ENCODE peak calls at places on chromosomes 4 and X, in nine cellular contexts. C is cardiac muscle cell, P is H9, Y is adrenal gland, W is SJSA1, Z is fibroblast of lung, A is IMR-90, L is ovary, V is transverse colon. D is an unnamed sample.

GRCh38 chr4:112073201-112073600 is 72.1 kb upstream of the FAM241A start:
- DNase-seq in C (no peak), P (no peak), Y (no peak), W (no peak), Z (no peak), A (no peak), L (no peak), V (no peak), D (no peak)

GRCh38 chr4:34194585-34194984 is 2049.7 kb downstream of the ARAP2 start:
- DNase-seq in C (no peak), P (no peak), Y (no peak), W (no peak), Z (no peak), A (no peak), L (no peak), V (no peak), D (no peak)

GRCh38 chr4:73221734-73222133 is 36.9 kb downstream of the ANKRD17 start:
- DNase-seq in C (no peak), P (no peak), Y (no peak), W (no peak), Z (no peak), A (no peak), L (no peak), V (no peak), D (no peak)

GRCh38 chrX:102858826-102859627 is 78.0 kb upstream of the RAB40AL start:
- DNase-seq in C (no peak), P (peak; percentile 37), Y (no peak), W (no peak), Z (no peak), A (no peak), L (no peak), V (no peak), D (no peak)

GRCh38 chrX:154396948-154397887 is 959 bp upstream of the RPL10 start:
- DNase-seq in C (peak; percentile 70), P (peak; percentile 63), Y (peak; percentile 77), W (peak; percentile 71), Z (peak; percentile 60), A (peak; percentile 46), L (peak; percentile 83), V (peak; percentile 83), D (peak; percentile 76)

GRCh38 chr4:152028131-152028530 is 267.3 kb upstream of the GATB start:
- DNase-seq in C (no peak), P (no peak), Y (no peak), W (no peak), Z (no peak), A (no peak), L (no peak), V (no peak), D (no peak)

GRCh38 chr4:174592985-174593335 is 70.7 kb upstream of the HPGD start:
- DNase-seq in C (peak; percentile 52), P (no peak), Y (peak; percentile 18), W (no peak), Z (peak; percentile 78), A (peak; percentile 12), L (no peak), V (no peak), D (no peak)

GRCh38 chr4:122666527-122667245 is 45.8 kb upstream of the IL21 start:
- DNase-seq in C (peak; percentile 89), P (no peak), Y (no peak), W (no peak), Z (peak; percentile 97), A (peak; percentile 97), L (no peak), V (no peak), D (no peak)

GRCh38 chr4:100736651-100737450 is 219.0 kb upstream of the EMCN start:
- DNase-seq in C (peak; percentile 85), P (no peak), Y (peak; percentile 46), W (no peak), Z (peak; percentile 40), A (peak; percentile 65), L (no peak), V (no peak), D (no peak)

GRCh38 chr4:152310223-152310622 is 225.7 kb downstream of the FBXW7 start:
- DNase-seq in C (peak; percentile 6), P (peak; percentile 30), Y (no peak), W (peak; percentile 86), Z (peak; percentile 19), A (peak; percentile 82), L (no peak), V (no peak), D (no peak)

GRCh38 chrX:23127586-23127985 is 127.8 kb downstream of the DDX53 start:
- DNase-seq in C (no peak), P (no peak), Y (no peak), W (no peak), Z (no peak), A (no peak), L (no peak), V (no peak), D (no peak)

DNA sequence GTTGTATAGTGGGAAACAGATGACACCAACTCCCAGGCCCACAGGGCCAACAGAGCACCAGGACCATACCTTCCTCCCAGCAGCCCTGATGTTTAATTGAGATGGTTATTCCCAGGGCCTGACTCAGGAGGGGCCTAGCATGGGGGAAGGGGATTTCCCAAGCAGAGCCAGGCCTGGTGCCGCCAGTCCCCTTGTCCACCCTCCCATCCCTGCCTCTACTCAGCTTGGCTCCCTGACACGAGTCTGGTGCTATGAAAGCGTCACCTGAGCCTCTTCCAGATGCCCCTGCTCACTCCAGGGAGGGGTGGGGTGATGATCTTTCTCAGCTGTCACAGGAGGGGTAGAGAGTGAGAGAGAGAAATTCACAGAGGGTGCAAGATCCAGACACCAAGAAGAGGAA is 72.7 kb downstream of the EFNB1 start:
- DNase-seq in C (no peak), P (no peak), Y (no peak), W (no peak), Z (no peak), A (no peak), L (no peak), V (no peak), D (no peak)
- H3K4me1 ChIP-seq in C (no peaks in the 10 kb centered on the region), P (no peaks in the 10 kb centered on the region), Y (no peaks in the 10 kb centered on the region), W (no peaks in the 10 kb centered on the region), Z (no peaks in the 10 kb centered on the region), A (no peaks in the 10 kb centered on the region), L (no peaks in the 10 kb centered on the region), V (no peaks in the 10 kb centered on the region), D (no peaks in the 10 kb centered on the region)

GRCh38 chrX:49272426-49272825 is 2.8 kb downstream of the PPP1R3F start:
- DNase-seq in C (no peak), P (no peak), Y (no peak), W (no peak), Z (no peak), A (no peak), L (peak; percentile 1), V (no peak), D (no peak)
- H3K4me1 ChIP-seq in C (no peaks in the 10 kb centered on the region), P (no peaks in the 10 kb centered on the region), Y (peaks cover 17% of the 10 kb centered on the region), W (peaks cover 13% of the 10 kb centered on the region), Z (no peaks in the 10 kb centered on the region), A (peaks cover 2% of the 10 kb centered on the region), L (peaks cover 8% of the 10 kb centered on the region), V (peaks cover 20% of the 10 kb centered on the region), D (peaks cover 62% of the 10 kb centered on the region)

GRCh38 chr4:143329985-143330384 is 6.7 kb upstream of the GAB1 start:
- DNase-seq in C (no peak), P (no peak), Y (no peak), W (no peak), Z (no peak), A (no peak), L (no peak), V (no peak), D (no peak)
- H3K4me1 ChIP-seq in C (no peaks in the 10 kb centered on the region), P (no peaks in the 10 kb centered on the region), Y (no peaks in the 10 kb centered on the region), W (no peaks in the 10 kb centered on the region), Z (no peaks in the 10 kb centered on the region), A (no peaks in the 10 kb centered on the region), L (no peaks in the 10 kb centered on the region), V (peaks cover 5% of the 10 kb centered on the region), D (no peaks in the 10 kb centered on the region)

GRCh38 chr4:145103496-145103895 is 5.4 kb downstream of the ABCE1 start:
- DNase-seq in C (no peak), P (no peak), Y (no peak), W (no peak), Z (no peak), A (no peak), L (no peak), V (no peak), D (no peak)

GRCh38 chr4:145099653-145100052 is 1.5 kb downstream of the ABCE1 start:
- DNase-seq in C (peak; percentile 16), P (no peak), Y (no peak), W (no peak), Z (peak; percentile 9), A (peak; percentile 5), L (no peak), V (no peak), D (no peak)

GRCh38 chr4:145102619-145103018 is 4.5 kb downstream of the ABCE1 start:
- DNase-seq in C (no peak), P (no peak), Y (no peak), W (no peak), Z (no peak), A (no peak), L (no peak), V (no peak), D (no peak)

GRCh38 chr4:145098675-145099037 is 545 bp downstream of the ABCE1 start:
- DNase-seq in C (peak; percentile 57), P (no peak), Y (peak; percentile 38), W (peak; percentile 62), Z (peak; percentile 63), A (peak; percentile 66), L (no peak), V (peak; percentile 16), D (no peak)

GRCh38 chr4:145101091-145101490 is 3.0 kb downstream of the ABCE1 start:
- DNase-seq in C (peak; percentile 3), P (no peak), Y (no peak), W (no peak), Z (peak; percentile 17), A (no peak), L (no peak), V (no peak), D (no peak)
- H3K4me1 ChIP-seq in C (peaks cover 8% of the 10 kb centered on the region), P (no peaks in the 10 kb centered on the region), Y (peaks cover 55% of the 10 kb centered on the region), W (peaks cover 6% of the 10 kb centered on the region), Z (no peaks in the 10 kb centered on the region), A (no peaks in the 10 kb centered on the region), L (peaks cover 7% of the 10 kb centered on the region), V (peaks cover 19% of the 10 kb centered on the region), D (peaks cover 22% of the 10 kb centered on the region)